ENCODE peak calls at places on chromosomes 2 and 18, in four cellular contexts. O, G, E and B are unnamed samples.

GRCh38 chr18:23209031-23209430 is 73.7 kb downstream of the CABLES1 start:
- DNase-seq in E (no peak), O (no peak), G (no peak), B (no peak)

GRCh38 chr2:161172901-161173540 is 12.8 kb downstream of the TANK start:
- DNase-seq in E (no peak), O (no peak), G (no peak), B (no peak)

GRCh38 chr18:1541478-1541877 is 636.8 kb downstream of the ADCYAP1 start:
- DNase-seq in O (no peak), E (no peak), G (no peak), B (no peak)

GRCh38 chr2:149601141-149601796 is 13.7 kb upstream of the MMADHC start:
- DNase-seq in E (no peak), G (no peak), O (peak; percentile 64), B (no peak)

GRCh38 chr2:191728710-191729597 is 51.0 kb downstream of the NABP1 start:
- DNase-seq in E (peak; percentile 26), O (no peak), G (peak; percentile 18), B (no peak)

GRCh38 chr2:15734871-15735737 is 143.4 kb downstream of the DDX1 start:
- DNase-seq in G (no peak), O (no peak), E (no peak), B (no peak)

GRCh38 chr2:104164721-104165252 is 689.1 kb upstream of the POU3F3 start:
- DNase-seq in O (no peak), G (no peak), E (no peak), B (no peak)

GRCh38 chr2:23512778-23513177 is 127.8 kb downstream of the KLHL29 start:
- DNase-seq in E (no peak), G (no peak), O (no peak), B (no peak)

GRCh38 chr18:66328280-66328947 is 275.5 kb downstream of the CDH19 start:
- DNase-seq in E (no peak), G (no peak), O (no peak), B (no peak)

GRCh38 chr2:208783184-208783583 is 376.6 kb downstream of the PTH2R start:
- DNase-seq in O (no peak), G (no peak), E (peak; percentile 32), B (no peak)

GRCh38 chr2:151120016-151120415 is 141.6 kb downstream of the RBM43 start:
- DNase-seq in O (no peak), G (no peak), E (peak; percentile 1), B (no peak)

GRCh38 chr18:3140342-3140741 is 79.4 kb downstream of the MYOM1 start:
- DNase-seq in G (no peak), E (no peak), O (no peak), B (no peak)

GRCh38 chr2:182186132-182186735 is 200.6 kb downstream of the PPP1R1C start:
- DNase-seq in E (peak; percentile 42), O (peak; percentile 37), G (peak; percentile 12), B (peak; percentile 31)

GRCh38 chr18:48693625-48694262 is 154.9 kb downstream of the CTIF start:
- DNase-seq in E (no peak), O (peak; percentile 47), G (peak; percentile 22), B (no peak)

GRCh38 chr2:120224735-120225548 is 1.7 kb upstream of the TMEM185B start:
- DNase-seq in G (no peak), E (no peak), O (no peak), B (no peak)

GRCh38 chr2:158967731-158968395 is 577 bp upstream of the TANC1 start:
- DNase-seq in O (peak; percentile 52), E (peak; percentile 26), G (no peak), B (no peak)

GRCh38 chr2:238299803-238300202 is 11.4 kb upstream of the PER2 start:
- DNase-seq in G (no peak), O (no peak), E (peak; percentile 78), B (no peak)

GRCh38 chr2:42969231-42970150 is 177.1 kb upstream of the HAAO start:
- DNase-seq in G (peak; percentile 89), E (no peak), O (peak; percentile 26), B (no peak)

GRCh38 chr2:27703638-27704341 is 40.1 kb downstream of the SLC4A1AP start:
- DNase-seq in G (peak; percentile 83), E (peak; percentile 84), O (peak; percentile 89), B (no peak)

GRCh38 chr18:26685438-26686173 is 137.3 kb upstream of the KCTD1 start:
- DNase-seq in G (no peak), O (no peak), E (no peak), B (no peak)

GRCh38 chr2:85547859-85548607 is 9.1 kb downstream of the MAT2A start:
- DNase-seq in O (no peak), G (no peak), E (no peak), B (no peak)

GRCh38 chr2:108988796-108989713 is at the start of gene EDAR:
- DNase-seq in E (peak; percentile 69), G (no peak), O (peak; percentile 20), B (no peak)

GRCh38 chr2:85148190-85148589 is 15.0 kb downstream of the TCF7L1 start:
- DNase-seq in G (no peak), O (no peak), E (no peak), B (no peak)

GRCh38 chr2:72603481-72603880 is 222.4 kb downstream of the EXOC6B start:
- DNase-seq in O (no peak), E (no peak), G (no peak), B (no peak)

GRCh38 chr2:185979546-185980071 is 241.0 kb downstream of the FSIP2 start:
- DNase-seq in O (no peak), E (no peak), G (no peak), B (no peak)

GRCh38 chr2:135701442-135701841 is 40.2 kb upstream of the UBXN4 start:
- DNase-seq in E (no peak), O (peak; percentile 1), G (no peak), B (no peak)

GRCh38 chr2:80244905-80245584 is 59.5 kb downstream of the LRRTM1 start:
- DNase-seq in G (no peak), E (no peak), O (no peak), B (no peak)

GRCh38 chr18:3397031-3397750 is 52.8 kb upstream of the TGIF1 start:
- DNase-seq in E (no peak), G (no peak), O (no peak), B (no peak)

GRCh38 chr18:9333441-9334350 is 877 bp upstream of the TWSG1 start:
- DNase-seq in O (peak; percentile 70), G (no peak), E (no peak), B (no peak)

GRCh38 chr2:152647417-152648010 is 69.7 kb downstream of the PRPF40A start:
- DNase-seq in E (peak; percentile 77), G (peak; percentile 23), O (no peak), B (no peak)

GRCh38 chr18:9017900-9018217 is 84.6 kb upstream of the NDUFV2 start:
- DNase-seq in E (no peak), O (peak; percentile 81), G (no peak), B (no peak)

GRCh38 chr2:39741871-39742270 is 37.2 kb downstream of the THUMPD2 start:
- DNase-seq in G (no peak), E (no peak), O (no peak), B (no peak)

GRCh38 chr2:95208101-95208500 is 780 bp downstream of the ZNF892 start:
- DNase-seq in G (no peak), O (no peak), E (no peak), B (no peak)

GRCh38 chr2:104434363-104434792 is 419.5 kb upstream of the POU3F3 start:
- DNase-seq in G (no peak), O (no peak), E (peak; percentile 73), B (no peak)